ENCODE peak calls at places on chromosome 4, in ten cellular contexts. G, T, Z, P, U, Y, R, L, D and B are unnamed samples.

GRCh38 chr4:139154538-139154937 is 22.5 kb downstream of the ELF2 start:
- DNase-seq in G (no peak), T (no peak), Z (no peak), P (no peak), U (no peak), Y (no peak), R (no peak), L (no peak), D (no peak), B (no peak)

GRCh38 chr4:173171987-173172386 is 3.4 kb downstream of the GALNT7 start:
- DNase-seq in G (no peak), T (no peak), Z (no peak), P (no peak), U (no peak), Y (no peak), R (no peak), L (no peak), D (no peak), B (no peak)

GRCh38 chr4:45554423-45554822 is 569.4 kb downstream of the GABRG1 start:
- DNase-seq in G (no peak), T (no peak), Z (no peak), P (no peak), U (no peak), Y (no peak), R (no peak), L (no peak), D (no peak), B (no peak)

GRCh38 chr4:166279261-166279660 is 406.2 kb downstream of the TLL1 start:
- DNase-seq in G (no peak), T (no peak), Z (no peak), P (no peak), U (no peak), Y (no peak), R (no peak), L (no peak), D (no peak), B (no peak)

GRCh38 chr4:11489449-11490083 is 60.9 kb upstream of the HS3ST1 start:
- DNase-seq in G (no peak), T (no peak), Z (no peak), P (no peak), U (no peak), Y (no peak), R (no peak), L (no peak), D (no peak), B (no peak)

GRCh38 chr4:6227412-6228157 is 27.2 kb upstream of the JAKMIP1 start:
- DNase-seq in G (no peak), T (no peak), Z (no peak), P (peak), U (no peak), Y (no peak), R (no peak), L (no peak), D (no peak), B (no peak)

GRCh38 chr4:56247646-56248045 is 139.6 kb downstream of the AASDH start:
- DNase-seq in G (no peak), T (no peak), Z (no peak), P (no peak), U (no peak), Y (no peak), R (no peak), L (no peak), D (no peak), B (no peak)

GRCh38 chr4:101414496-101414895 is 67.2 kb upstream of the PPP3CA start:
- DNase-seq in G (no peak), T (no peak), Z (no peak), P (no peak), U (no peak), Y (no peak), R (no peak), L (no peak), D (no peak), B (no peak)

GRCh38 chr4:70747874-70748273 is 26.1 kb downstream of the RUFY3 start:
- DNase-seq in G (no peak), T (no peak), Z (peak), P (no peak), U (no peak), Y (no peak), R (no peak), L (no peak), D (no peak), B (no peak)

GRCh38 chr4:60657802-60658201 is 542.3 kb upstream of the ADGRL3 start:
- DNase-seq in G (no peak), T (no peak), Z (peak), P (no peak), U (no peak), Y (no peak), R (no peak), L (no peak), D (no peak), B (no peak)

GRCh38 chr4:37542749-37543148 is 143.4 kb downstream of the RELL1 start:
- DNase-seq in G (no peak), T (no peak), Z (no peak), P (no peak), U (no peak), Y (no peak), R (no peak), L (no peak), D (no peak), B (no peak)

GRCh38 chr4:27947320-27947719 is 1086.7 kb downstream of the STIM2 start:
- DNase-seq in G (no peak), T (no peak), Z (no peak), P (no peak), U (no peak), Y (no peak), R (no peak), L (no peak), D (no peak), B (no peak)

GRCh38 chr4:72418458-72418857 is 150.6 kb downstream of the ADAMTS3 start:
- DNase-seq in G (peak), T (no peak), Z (peak), P (no peak), U (no peak), Y (peak), R (no peak), L (peak), D (no peak), B (peak)

GRCh38 chr4:2333356-2333841 is 71.5 kb upstream of the MXD4 start:
- DNase-seq in G (no peak), T (no peak), Z (no peak), P (peak), U (peak), Y (no peak), R (no peak), L (no peak), D (no peak), B (no peak)

GRCh38 chr4:118206627-118207026 is 146.2 kb downstream of the PRSS12 start:
- DNase-seq in G (no peak), T (no peak), Z (peak), P (no peak), U (no peak), Y (no peak), R (no peak), L (no peak), D (no peak), B (no peak)

GRCh38 chr4:8024073-8024786 is 84.6 kb upstream of the AFAP1 start:
- DNase-seq in G (no peak), T (no peak), Z (no peak), P (no peak), U (no peak), Y (no peak), R (no peak), L (no peak), D (no peak), B (no peak)

GRCh38 chr4:26496207-26496783 is 6.0 kb upstream of the CCKAR start:
- DNase-seq in G (no peak), T (no peak), Z (no peak), P (no peak), U (no peak), Y (no peak), R (no peak), L (no peak), D (no peak), B (no peak)

GRCh38 chr4:154427149-154427548 is 64.5 kb downstream of the DCHS2 start:
- DNase-seq in G (no peak), T (no peak), Z (no peak), P (no peak), U (no peak), Y (no peak), R (no peak), L (no peak), D (no peak), B (no peak)

GRCh38 chr4:35689866-35690265 is 554.4 kb downstream of the ARAP2 start:
- DNase-seq in G (no peak), T (no peak), Z (no peak), P (no peak), U (no peak), Y (no peak), R (no peak), L (no peak), D (no peak), B (no peak)

GRCh38 chr4:114911141-114911540 is 202.3 kb downstream of the NDST4 start:
- DNase-seq in G (no peak), T (no peak), Z (no peak), P (no peak), U (no peak), Y (no peak), R (no peak), L (no peak), D (no peak), B (no peak)

GRCh38 chr4:38860788-38861424 is 4.3 kb upstream of the TLR6 start:
- DNase-seq in G (no peak), T (peak), Z (peak), P (peak), U (no peak), Y (no peak), R (no peak), L (peak), D (no peak), B (no peak)

GRCh38 chr4:88660446-88661294 is 37.0 kb downstream of the NAP1L5 start:
- DNase-seq in G (no peak), T (peak), Z (peak), P (no peak), U (no peak), Y (no peak), R (no peak), L (no peak), D (no peak), B (no peak)

GRCh38 chr4:7103599-7104365 is 35.9 kb upstream of the GRPEL1 start:
- DNase-seq in G (peak), T (peak), Z (peak), P (peak), U (no peak), Y (peak), R (peak), L (no peak), D (peak), B (peak)

GRCh38 chr4:168388890-168389289 is 70.3 kb upstream of the DDX60 start:
- DNase-seq in G (no peak), T (no peak), Z (peak), P (no peak), U (no peak), Y (no peak), R (no peak), L (no peak), D (no peak), B (no peak)

DNA sequence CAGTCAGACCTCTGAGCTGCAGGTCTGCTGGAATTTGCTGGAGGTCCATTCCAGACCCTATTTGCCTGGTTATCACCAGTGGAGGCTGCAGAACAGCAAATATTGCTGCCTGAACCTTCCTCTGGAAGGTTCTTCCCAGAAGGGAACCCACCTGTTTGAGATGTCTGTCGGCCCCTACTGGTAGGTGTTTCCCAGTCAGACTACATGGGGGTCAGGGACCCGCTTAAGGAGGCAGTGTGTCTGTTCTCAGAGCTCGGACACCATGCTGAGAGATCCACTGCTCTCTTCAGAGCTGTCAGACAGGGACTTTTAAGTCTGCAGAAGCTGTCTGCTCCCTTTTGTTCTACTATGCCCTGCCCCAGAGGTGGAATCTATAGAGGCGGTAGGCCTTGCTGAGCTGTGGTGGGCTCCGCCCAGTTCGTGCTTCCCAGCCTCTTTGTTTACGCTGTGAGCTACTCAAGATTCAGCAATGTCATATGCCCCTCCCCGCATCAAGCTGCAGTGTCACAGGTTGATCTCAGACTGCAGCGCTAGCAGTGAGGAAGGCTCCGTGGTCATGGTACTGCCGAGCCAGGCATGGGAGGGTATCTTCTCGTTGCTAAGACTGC is 44.1 kb upstream of the KDR start:
- DNase-seq in G (no peak), T (peak), Z (peak), P (no peak), U (no peak), Y (no peak), R (no peak), L (no peak), D (no peak), B (no peak)
- TF ChIP-seq CTCF in G (no peak), T (no peak), Z (no peak), P (no peak), U (no peak), Y (no peak), R (no peak), L (no peak), D (no peak), B (no peak)

GRCh38 chr4:1210241-1210841 is 38.0 kb upstream of the SPON2 start:
- DNase-seq in G (peak), T (no peak), Z (no peak), P (no peak), U (no peak), Y (peak), R (no peak), L (no peak), D (no peak), B (peak)
- H3K27ac ChIP-seq in G (no peak), T (no peak), Z (peak), P (peak), U (peak), Y (peak), R (peak), L (peak), D (peak), B (peak)

GRCh38 chr4:151408630-151409469 is at the start of gene FHIP1A:
- DNase-seq in G (peak), T (peak), Z (peak), P (peak), U (peak), Y (peak), R (peak), L (peak), D (peak), B (peak)

GRCh38 chr4:151407018-151407417 is 2.0 kb upstream of the FHIP1A start:
- DNase-seq in G (no peak), T (no peak), Z (no peak), P (no peak), U (no peak), Y (no peak), R (no peak), L (no peak), D (no peak), B (no peak)

GRCh38 chr4:151407466-151408379 is 1.3 kb upstream of the FHIP1A start:
- DNase-seq in G (peak), T (no peak), Z (no peak), P (peak), U (peak), Y (peak), R (no peak), L (peak), D (no peak), B (peak)

GRCh38 chr4:151408380-151408629 is 671 bp upstream of the FHIP1A start:
- DNase-seq in G (no peak), T (no peak), Z (no peak), P (no peak), U (no peak), Y (no peak), R (no peak), L (no peak), D (no peak), B (no peak)

DNA sequence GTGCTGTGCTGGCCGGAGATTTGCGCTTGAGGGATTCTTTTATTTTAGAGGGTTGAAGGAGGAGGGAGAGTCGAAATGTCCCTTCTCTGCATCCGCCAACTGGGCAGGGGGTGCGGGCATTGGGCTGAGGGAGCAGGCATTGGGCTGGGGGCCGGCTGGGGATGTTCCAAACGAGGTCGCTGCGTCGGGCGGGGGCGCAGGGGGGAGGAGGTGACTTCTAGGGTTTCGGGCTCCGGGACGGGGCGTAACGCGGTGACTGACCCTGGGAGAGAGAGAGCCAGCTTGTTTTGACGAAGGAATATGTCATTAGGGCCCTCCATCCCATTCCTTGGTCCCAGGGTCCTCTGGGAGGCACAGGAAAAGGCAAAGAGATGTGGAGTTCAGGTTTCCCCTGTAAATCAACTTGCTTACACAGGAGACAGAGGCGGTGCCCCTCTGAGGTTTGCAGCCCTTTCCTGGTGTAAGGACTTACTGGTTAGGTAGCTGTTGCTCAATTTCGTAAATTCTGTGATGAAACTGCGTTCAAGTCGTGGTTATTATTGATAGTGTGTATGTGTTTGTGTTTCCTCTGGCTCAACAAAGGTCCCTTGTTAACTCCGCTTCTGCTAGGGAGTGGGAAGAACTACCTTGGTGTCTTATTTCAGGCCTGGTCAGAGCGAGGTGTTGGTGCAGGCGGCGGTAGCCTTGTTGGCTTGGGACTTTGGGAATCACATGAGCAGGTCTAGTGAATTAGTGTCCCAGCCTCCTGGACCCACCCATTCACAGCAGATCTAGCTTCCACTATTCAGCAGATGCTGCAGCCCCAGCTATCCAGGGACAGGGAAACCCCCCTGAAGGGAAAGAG is 716 bp downstream of the FHIP1A start:
- DNase-seq in G (peak), T (no peak), Z (no peak), P (peak), U (peak), Y (peak), R (peak), L (peak), D (no peak), B (peak)
- TF ChIP-seq POLR2A in G (no peak), T (no peak), Z (no peak), P (peak), U (no peak), Y (no peak), R (peak), L (no peak), D (no peak), B (no peak)

GRCh38 chr4:162640152-162640551 is 476.4 kb upstream of the FSTL5 start:
- DNase-seq in G (no peak), T (no peak), Z (no peak), P (no peak), U (no peak), Y (no peak), R (no peak), L (no peak), D (no peak), B (no peak)

GRCh38 chr4:162650166-162650565 is 486.4 kb upstream of the FSTL5 start:
- DNase-seq in G (no peak), T (no peak), Z (no peak), P (no peak), U (no peak), Y (no peak), R (no peak), L (no peak), D (no peak), B (no peak)

GRCh38 chr4:162644346-162644745 is 480.5 kb upstream of the FSTL5 start:
- DNase-seq in G (no peak), T (no peak), Z (no peak), P (no peak), U (no peak), Y (no peak), R (no peak), L (no peak), D (no peak), B (no peak)

GRCh38 chr4:162645381-162645780 is 481.6 kb upstream of the FSTL5 start:
- DNase-seq in G (no peak), T (peak), Z (no peak), P (no peak), U (no peak), Y (no peak), R (no peak), L (no peak), D (no peak), B (no peak)
- TF ChIP-seq CTCF in G (no peak), T (peak), Z (no peak), P (no peak), U (no peak), Y (no peak), R (no peak), L (no peak), D (no peak), B (peak)

GRCh38 chr4:24913099-24913445 is 230 bp upstream of the CCDC149 start:
- DNase-seq in G (no peak), T (peak), Z (no peak), P (no peak), U (no peak), Y (no peak), R (no peak), L (peak), D (no peak), B (no peak)
- H3K27ac ChIP-seq in G (peak), T (peak), Z (peak), P (peak), U (peak), Y (peak), R (peak), L (no peak), D (peak), B (peak)

DNA sequence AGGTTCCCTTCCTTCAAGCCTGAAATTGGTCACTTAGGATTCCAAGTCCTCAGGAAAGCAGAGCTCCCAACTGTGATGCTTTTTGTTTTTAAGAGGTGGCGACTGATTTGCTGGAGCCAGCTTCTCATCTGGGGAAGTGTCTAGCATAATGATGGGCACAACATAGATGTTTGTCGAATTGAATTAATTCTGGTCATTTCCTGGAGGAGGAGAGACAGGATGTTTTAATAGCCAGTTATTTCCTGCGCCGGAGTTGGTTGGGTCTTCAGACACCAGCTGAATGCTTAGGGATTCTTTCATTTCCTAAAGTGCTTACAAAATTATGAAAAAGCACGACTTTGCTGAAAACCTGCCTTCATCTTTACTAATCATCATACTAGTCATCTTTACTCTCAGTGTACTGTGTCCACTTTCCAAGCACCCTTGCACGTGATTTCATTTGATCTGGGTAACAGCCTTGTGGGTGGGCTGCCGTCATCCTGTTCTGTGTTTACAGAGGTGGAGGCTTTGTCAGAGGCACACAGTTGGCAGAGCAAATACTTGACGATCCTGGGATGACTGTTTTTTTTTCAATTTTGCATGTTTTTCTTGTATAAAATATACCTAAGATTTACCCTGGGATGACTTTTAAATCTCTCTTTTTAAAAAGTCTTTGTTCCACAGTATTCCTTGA is 49.5 kb downstream of the RGS12 start:
- DNase-seq in G (no peak), T (peak), Z (peak), P (no peak), U (peak), Y (no peak), R (no peak), L (no peak), D (no peak), B (no peak)
- TF ChIP-seq POLR2A in G (no peak), T (no peak), Z (no peak), P (no peak), U (no peak), Y (no peak), R (no peak), L (no peak), D (no peak), B (no peak)

GRCh38 chr4:105631818-105632400 is 76.6 kb downstream of the INTS12 start:
- DNase-seq in G (no peak), T (no peak), Z (no peak), P (no peak), U (no peak), Y (no peak), R (no peak), L (no peak), D (no peak), B (no peak)
- TF ChIP-seq CTCF in G (no peak), T (no peak), Z (no peak), P (no peak), U (peak), Y (no peak), R (no peak), L (no peak), D (peak), B (peak)